ENCODE peak calls at places on chromosomes 16 and 17, in six cellular contexts. F, Y, X, R, G and D are unnamed samples.

GRCh38 chr16:50881953-50882352 is 140.1 kb downstream of the CYLD start:
- DNase-seq in G (no peak), X (no peak), F (no peak), Y (peak; percentile 59), R (no peak), D (no peak)

GRCh38 chr16:70430667-70431536 is 8.0 kb downstream of the ST3GAL2 start:
- DNase-seq in X (no peak), Y (no peak), G (peak; percentile 36), R (no peak), F (peak; percentile 79), D (peak; percentile 87)

GRCh38 chr16:17101646-17102045 is 369.1 kb downstream of the XYLT1 start:
- DNase-seq in F (no peak), X (no peak), R (no peak), Y (no peak), G (no peak), D (no peak)

GRCh38 chr16:2912330-2913199 is 834 bp downstream of the FLYWCH1 start:
- DNase-seq in G (no peak), R (peak; percentile 70), Y (no peak), F (peak; percentile 77), X (no peak), D (peak; percentile 87)

GRCh38 chr16:23692190-23692837 is 13.6 kb downstream of the PLK1 start:
- DNase-seq in F (no peak), R (no peak), Y (no peak), G (no peak), X (no peak), D (no peak)

GRCh38 chr17:71985111-71986039 is 135.4 kb upstream of the SOX9 start:
- DNase-seq in R (no peak), X (no peak), G (no peak), F (no peak), Y (no peak), D (no peak)

GRCh38 chr17:6035801-6036394 is 34.3 kb upstream of the WSCD1 start:
- DNase-seq in G (no peak), X (no peak), R (no peak), F (no peak), Y (no peak), D (peak; percentile 47)

GRCh38 chr17:5378566-5379207 is 40.8 kb downstream of the NUP88 start:
- DNase-seq in G (no peak), X (no peak), R (no peak), F (no peak), Y (no peak), D (no peak)

GRCh38 chr17:68389041-68389440 is 68.3 kb downstream of the WIPI1 start:
- DNase-seq in F (no peak), Y (no peak), R (no peak), G (no peak), X (peak; percentile 67), D (no peak)

GRCh38 chr17:14161419-14161818 is 75.2 kb downstream of the CDRT15 start:
- DNase-seq in G (no peak), R (no peak), X (no peak), F (no peak), Y (no peak), D (no peak)

GRCh38 chr16:57964157-57964700 is 6.7 kb downstream of the CNGB1 start:
- DNase-seq in F (no peak), Y (no peak), X (no peak), G (no peak), R (no peak), D (peak; percentile 20)

GRCh38 chr16:87560428-87561199 is 41.7 kb upstream of the JPH3 start:
- DNase-seq in X (no peak), F (no peak), Y (no peak), G (no peak), R (peak; percentile 39), D (no peak)

GRCh38 chr17:61303334-61304096 is 96.1 kb upstream of the TBX2 start:
- DNase-seq in F (no peak), X (peak; percentile 41), Y (no peak), R (peak; percentile 43), G (no peak), D (no peak)

GRCh38 chr16:85137323-85138072 is 25.2 kb upstream of the CIBAR2 start:
- DNase-seq in G (no peak), F (no peak), Y (peak; percentile 92), X (peak; percentile 96), R (peak; percentile 94), D (peak; percentile 92)

GRCh38 chr16:2482181-2483107 is 7.5 kb downstream of the TBC1D24 start:
- DNase-seq in Y (no peak), G (no peak), F (no peak), R (peak; percentile 82), X (no peak), D (no peak)

GRCh38 chr17:45127583-45128300 is 4.6 kb downstream of the PLCD3 start:
- DNase-seq in Y (no peak), F (peak; percentile 60), X (no peak), G (no peak), R (peak; percentile 60), D (no peak)

GRCh38 chr16:30127994-30128393 is 5.0 kb upstream of the MAPK3 start:
- DNase-seq in X (no peak), F (no peak), R (no peak), Y (no peak), G (no peak), D (no peak)